ENCODE peak calls at places on chromosomes 5 and 9, in seven cellular contexts. One of them, this sample, is unnamed.

GRCh38 chr5:106862450-106863193 is 808.1 kb downstream of the EFNA5 start:
- DNase-seq in stimulated activated CD4-positive, alpha-beta T cell treated with anti-CD3 and anti-CD28 coated beads, Interleukin-2, amount 100 ng/mL, for 24 hours: no peak
- DNase-seq in uterus: no peak
- DNase-seq in GM04503: no peak
- DNase-seq in frontal cortex: no peak
- DNase-seq in GM12891: no peak
- DNase-seq in neural progenitor cell: no peak
- DNase-seq in this sample: no peak

GRCh38 chr5:67192719-67193464 is 3.7 kb downstream of the CD180 start:
- DNase-seq in stimulated activated CD4-positive, alpha-beta T cell treated with anti-CD3 and anti-CD28 coated beads, Interleukin-2, amount 100 ng/mL, for 24 hours: no peak
- DNase-seq in uterus: no peak
- DNase-seq in GM04503: no peak
- DNase-seq in frontal cortex: no peak
- DNase-seq in GM12891: no peak
- DNase-seq in neural progenitor cell: no peak
- DNase-seq in this sample: no peak

GRCh38 chr9:130445268-130445983 is 665 bp downstream of the ASS1 start:
- DNase-seq in stimulated activated CD4-positive, alpha-beta T cell treated with anti-CD3 and anti-CD28 coated beads, Interleukin-2, amount 100 ng/mL, for 24 hours: no peak
- DNase-seq in uterus: peak
- DNase-seq in GM04503: no peak
- DNase-seq in frontal cortex: no peak
- DNase-seq in GM12891: no peak
- DNase-seq in neural progenitor cell: peak
- DNase-seq in this sample: no peak

GRCh38 chr9:72012642-72013041 is 47.8 kb downstream of the C9orf57 start:
- DNase-seq in stimulated activated CD4-positive, alpha-beta T cell treated with anti-CD3 and anti-CD28 coated beads, Interleukin-2, amount 100 ng/mL, for 24 hours: no peak
- DNase-seq in uterus: no peak
- DNase-seq in GM04503: no peak
- DNase-seq in frontal cortex: no peak
- DNase-seq in GM12891: no peak
- DNase-seq in neural progenitor cell: no peak
- DNase-seq in this sample: no peak

GRCh38 chr9:20276762-20277161 is 345.5 kb downstream of the MLLT3 start:
- DNase-seq in stimulated activated CD4-positive, alpha-beta T cell treated with anti-CD3 and anti-CD28 coated beads, Interleukin-2, amount 100 ng/mL, for 24 hours: no peak
- DNase-seq in uterus: no peak
- DNase-seq in GM04503: no peak
- DNase-seq in frontal cortex: no peak
- DNase-seq in GM12891: no peak
- DNase-seq in neural progenitor cell: no peak
- DNase-seq in this sample: no peak

GRCh38 chr9:131487621-131488031 is 15.1 kb upstream of the POMT1 start:
- DNase-seq in stimulated activated CD4-positive, alpha-beta T cell treated with anti-CD3 and anti-CD28 coated beads, Interleukin-2, amount 100 ng/mL, for 24 hours: no peak
- DNase-seq in uterus: no peak
- DNase-seq in GM04503: no peak
- DNase-seq in frontal cortex: no peak
- DNase-seq in GM12891: no peak
- DNase-seq in neural progenitor cell: no peak
- DNase-seq in this sample: no peak

GRCh38 chr9:120587357-120587756 is 7.4 kb upstream of the CDK5RAP2 start:
- DNase-seq in stimulated activated CD4-positive, alpha-beta T cell treated with anti-CD3 and anti-CD28 coated beads, Interleukin-2, amount 100 ng/mL, for 24 hours: no peak
- DNase-seq in uterus: no peak
- DNase-seq in GM04503: no peak
- DNase-seq in frontal cortex: no peak
- DNase-seq in GM12891: no peak
- DNase-seq in neural progenitor cell: no peak
- DNase-seq in this sample: no peak

GRCh38 chr5:6403416-6403815 is 25.1 kb upstream of the MED10 start:
- DNase-seq in stimulated activated CD4-positive, alpha-beta T cell treated with anti-CD3 and anti-CD28 coated beads, Interleukin-2, amount 100 ng/mL, for 24 hours: no peak
- DNase-seq in uterus: no peak
- DNase-seq in GM04503: no peak
- DNase-seq in frontal cortex: no peak
- DNase-seq in GM12891: no peak
- DNase-seq in neural progenitor cell: no peak
- DNase-seq in this sample: no peak

GRCh38 chr9:15308511-15308910 is 1.5 kb upstream of the TTC39B start:
- DNase-seq in stimulated activated CD4-positive, alpha-beta T cell treated with anti-CD3 and anti-CD28 coated beads, Interleukin-2, amount 100 ng/mL, for 24 hours: no peak
- DNase-seq in uterus: no peak
- DNase-seq in GM04503: no peak
- DNase-seq in frontal cortex: no peak
- DNase-seq in GM12891: no peak
- DNase-seq in neural progenitor cell: no peak
- DNase-seq in this sample: no peak

GRCh38 chr9:737400-738120 is 103.9 kb upstream of the DMRT1 start:
- DNase-seq in stimulated activated CD4-positive, alpha-beta T cell treated with anti-CD3 and anti-CD28 coated beads, Interleukin-2, amount 100 ng/mL, for 24 hours: no peak
- DNase-seq in uterus: no peak
- DNase-seq in GM04503: no peak
- DNase-seq in frontal cortex: no peak
- DNase-seq in GM12891: no peak
- DNase-seq in neural progenitor cell: no peak
- DNase-seq in this sample: no peak

GRCh38 chr5:109173395-109173794 is 236.4 kb downstream of the PJA2 start:
- DNase-seq in stimulated activated CD4-positive, alpha-beta T cell treated with anti-CD3 and anti-CD28 coated beads, Interleukin-2, amount 100 ng/mL, for 24 hours: no peak
- DNase-seq in uterus: no peak
- DNase-seq in GM04503: no peak
- DNase-seq in frontal cortex: no peak
- DNase-seq in GM12891: no peak
- DNase-seq in neural progenitor cell: no peak
- DNase-seq in this sample: no peak

GRCh38 chr9:69916950-69917349 is 96.3 kb downstream of the CFAP95 start:
- DNase-seq in stimulated activated CD4-positive, alpha-beta T cell treated with anti-CD3 and anti-CD28 coated beads, Interleukin-2, amount 100 ng/mL, for 24 hours: no peak
- DNase-seq in uterus: no peak
- DNase-seq in GM04503: no peak
- DNase-seq in frontal cortex: no peak
- DNase-seq in GM12891: no peak
- DNase-seq in neural progenitor cell: no peak
- DNase-seq in this sample: no peak

GRCh38 chr5:74651710-74652109 is 11.2 kb upstream of the ENC1 start:
- DNase-seq in stimulated activated CD4-positive, alpha-beta T cell treated with anti-CD3 and anti-CD28 coated beads, Interleukin-2, amount 100 ng/mL, for 24 hours: no peak
- DNase-seq in uterus: no peak
- DNase-seq in GM04503: no peak
- DNase-seq in frontal cortex: no peak
- DNase-seq in GM12891: no peak
- DNase-seq in neural progenitor cell: no peak
- DNase-seq in this sample: no peak

GRCh38 chr9:120526493-120526892 is 53.5 kb downstream of the CDK5RAP2 start:
- DNase-seq in stimulated activated CD4-positive, alpha-beta T cell treated with anti-CD3 and anti-CD28 coated beads, Interleukin-2, amount 100 ng/mL, for 24 hours: no peak
- DNase-seq in uterus: no peak
- DNase-seq in GM04503: no peak
- DNase-seq in frontal cortex: no peak
- DNase-seq in GM12891: no peak
- DNase-seq in neural progenitor cell: no peak
- DNase-seq in this sample: no peak

GRCh38 chr5:172766287-172767104 is 4.5 kb downstream of the DUSP1 start:
- DNase-seq in stimulated activated CD4-positive, alpha-beta T cell treated with anti-CD3 and anti-CD28 coated beads, Interleukin-2, amount 100 ng/mL, for 24 hours: no peak
- DNase-seq in uterus: peak
- DNase-seq in GM04503: peak
- DNase-seq in frontal cortex: no peak
- DNase-seq in GM12891: no peak
- DNase-seq in neural progenitor cell: no peak
- DNase-seq in this sample: no peak

GRCh38 chr5:169003721-169004481 is 297.0 kb downstream of the SLIT3 start:
- DNase-seq in stimulated activated CD4-positive, alpha-beta T cell treated with anti-CD3 and anti-CD28 coated beads, Interleukin-2, amount 100 ng/mL, for 24 hours: no peak
- DNase-seq in uterus: peak
- DNase-seq in GM04503: no peak
- DNase-seq in frontal cortex: peak
- DNase-seq in GM12891: no peak
- DNase-seq in neural progenitor cell: peak
- DNase-seq in this sample: no peak

GRCh38 chr5:107553063-107553676 is 117.6 kb downstream of the EFNA5 start:
- DNase-seq in stimulated activated CD4-positive, alpha-beta T cell treated with anti-CD3 and anti-CD28 coated beads, Interleukin-2, amount 100 ng/mL, for 24 hours: no peak
- DNase-seq in uterus: no peak
- DNase-seq in GM04503: no peak
- DNase-seq in frontal cortex: no peak
- DNase-seq in GM12891: no peak
- DNase-seq in neural progenitor cell: no peak
- DNase-seq in this sample: no peak

GRCh38 chr9:122370869-122371467 is at the start of gene PTGS1:
- DNase-seq in stimulated activated CD4-positive, alpha-beta T cell treated with anti-CD3 and anti-CD28 coated beads, Interleukin-2, amount 100 ng/mL, for 24 hours: no peak
- DNase-seq in uterus: no peak
- DNase-seq in GM04503: no peak
- DNase-seq in frontal cortex: peak
- DNase-seq in GM12891: peak
- DNase-seq in neural progenitor cell: peak
- DNase-seq in this sample: no peak

GRCh38 chr9:92680166-92681119 is 10.5 kb upstream of the IPPK start:
- DNase-seq in stimulated activated CD4-positive, alpha-beta T cell treated with anti-CD3 and anti-CD28 coated beads, Interleukin-2, amount 100 ng/mL, for 24 hours: no peak
- DNase-seq in uterus: no peak
- DNase-seq in GM04503: no peak
- DNase-seq in frontal cortex: no peak
- DNase-seq in GM12891: no peak
- DNase-seq in neural progenitor cell: no peak
- DNase-seq in this sample: no peak

GRCh38 chr5:172113036-172113435 is 75.0 kb downstream of the STK10 start:
- DNase-seq in stimulated activated CD4-positive, alpha-beta T cell treated with anti-CD3 and anti-CD28 coated beads, Interleukin-2, amount 100 ng/mL, for 24 hours: peak
- DNase-seq in uterus: no peak
- DNase-seq in GM04503: no peak
- DNase-seq in frontal cortex: no peak
- DNase-seq in GM12891: no peak
- DNase-seq in neural progenitor cell: no peak
- DNase-seq in this sample: peak